ENCODE peak calls at places on chromosome 7, in seven cellular contexts. One of them, this sample, is unnamed. For H3K4me1, the result is how much of the 10 kb centered on the place peaks cover.

GRCh38 chr7:47347986-47348385 is 233.9 kb downstream of the TNS3 start:
- DNase-seq in transverse colon: peak
- DNase-seq in astrocyte: no peak
- DNase-seq in fibroblast of lung: no peak
- DNase-seq in sigmoid colon: no peak
- DNase-seq in CD8-positive, alpha-beta memory T cell: no peak
- DNase-seq in cardiac muscle cell: no peak
- DNase-seq in this sample: no peak

GRCh38 chr7:462173-463103 is 57.2 kb downstream of the PDGFA start:
- DNase-seq in transverse colon: no peak
- DNase-seq in CD8-positive, alpha-beta memory T cell: no peak
- DNase-seq in fibroblast of lung: no peak
- DNase-seq in sigmoid colon: peak
- DNase-seq in cardiac muscle cell: no peak
- DNase-seq in astrocyte: no peak
- DNase-seq in this sample: peak

GRCh38 chr7:141045842-141046630 is 27.8 kb upstream of the TMEM178B start:
- DNase-seq in CD8-positive, alpha-beta memory T cell: no peak
- DNase-seq in sigmoid colon: no peak
- DNase-seq in transverse colon: no peak
- DNase-seq in astrocyte: peak
- DNase-seq in fibroblast of lung: no peak
- DNase-seq in cardiac muscle cell: no peak
- DNase-seq in this sample: no peak

GRCh38 chr7:107043916-107044346 is 574 bp upstream of the PRKAR2B start:
- DNase-seq in fibroblast of lung: peak
- DNase-seq in astrocyte: peak
- DNase-seq in sigmoid colon: no peak
- DNase-seq in CD8-positive, alpha-beta memory T cell: no peak
- DNase-seq in transverse colon: no peak
- DNase-seq in cardiac muscle cell: no peak
- DNase-seq in this sample: no peak

GRCh38 chr7:138814806-138815332 is 16.9 kb upstream of the ATP6V0A4 start:
- DNase-seq in transverse colon: no peak
- DNase-seq in CD8-positive, alpha-beta memory T cell: no peak
- DNase-seq in cardiac muscle cell: no peak
- DNase-seq in fibroblast of lung: no peak
- DNase-seq in sigmoid colon: no peak
- DNase-seq in astrocyte: no peak
- DNase-seq in this sample: no peak

GRCh38 chr7:3537210-3537875 is 236.3 kb downstream of the SDK1 start:
- DNase-seq in CD8-positive, alpha-beta memory T cell: no peak
- DNase-seq in astrocyte: peak
- DNase-seq in cardiac muscle cell: peak
- DNase-seq in transverse colon: no peak
- DNase-seq in sigmoid colon: no peak
- DNase-seq in fibroblast of lung: peak
- DNase-seq in this sample: no peak

GRCh38 chr7:65509368-65510186 is 135.9 kb downstream of the ZNF92 start:
- DNase-seq in CD8-positive, alpha-beta memory T cell: peak
- DNase-seq in sigmoid colon: peak
- DNase-seq in astrocyte: no peak
- DNase-seq in fibroblast of lung: no peak
- DNase-seq in cardiac muscle cell: peak
- DNase-seq in transverse colon: no peak
- DNase-seq in this sample: peak

GRCh38 chr7:55641273-55641691 is 69.0 kb upstream of the VOPP1 start:
- DNase-seq in cardiac muscle cell: peak
- DNase-seq in fibroblast of lung: peak
- DNase-seq in sigmoid colon: peak
- DNase-seq in transverse colon: peak
- DNase-seq in CD8-positive, alpha-beta memory T cell: peak
- DNase-seq in astrocyte: peak
- DNase-seq in this sample: no peak

GRCh38 chr7:24882989-24883631 is 96.9 kb downstream of the OSBPL3 start:
- DNase-seq in transverse colon: no peak
- DNase-seq in sigmoid colon: peak
- DNase-seq in astrocyte: peak
- DNase-seq in fibroblast of lung: peak
- DNase-seq in cardiac muscle cell: no peak
- DNase-seq in CD8-positive, alpha-beta memory T cell: no peak
- DNase-seq in this sample: no peak

GRCh38 chr7:96314402-96315108 is 7.3 kb downstream of the SLC25A13 start:
- DNase-seq in astrocyte: no peak
- DNase-seq in cardiac muscle cell: no peak
- DNase-seq in CD8-positive, alpha-beta memory T cell: no peak
- DNase-seq in fibroblast of lung: no peak
- DNase-seq in transverse colon: no peak
- DNase-seq in sigmoid colon: no peak
- DNase-seq in this sample: no peak

GRCh38 chr7:28700790-28701203 is 257.3 kb downstream of the TRIL start:
- DNase-seq in astrocyte: peak
- DNase-seq in sigmoid colon: no peak
- DNase-seq in cardiac muscle cell: peak
- DNase-seq in transverse colon: no peak
- DNase-seq in CD8-positive, alpha-beta memory T cell: no peak
- DNase-seq in fibroblast of lung: no peak
- DNase-seq in this sample: no peak

GRCh38 chr7:99469381-99470065 is 3.2 kb upstream of the ZNF789 start:
- DNase-seq in fibroblast of lung: no peak
- DNase-seq in cardiac muscle cell: no peak
- DNase-seq in transverse colon: no peak
- DNase-seq in astrocyte: no peak
- DNase-seq in CD8-positive, alpha-beta memory T cell: no peak
- DNase-seq in sigmoid colon: no peak
- DNase-seq in this sample: no peak

GRCh38 chr7:155836216-155837125 is 24.2 kb upstream of the SHH start:
- DNase-seq in fibroblast of lung: no peak
- DNase-seq in transverse colon: no peak
- DNase-seq in cardiac muscle cell: no peak
- DNase-seq in CD8-positive, alpha-beta memory T cell: no peak
- DNase-seq in sigmoid colon: peak
- DNase-seq in astrocyte: no peak
- DNase-seq in this sample: no peak

GRCh38 chr7:100867040-100867795 is at the start of gene TRIP6:
- DNase-seq in astrocyte: peak
- DNase-seq in CD8-positive, alpha-beta memory T cell: peak
- DNase-seq in cardiac muscle cell: peak
- DNase-seq in transverse colon: peak
- DNase-seq in fibroblast of lung: peak
- DNase-seq in sigmoid colon: peak
- DNase-seq in this sample: peak

GRCh38 chr7:2687881-2688318 is at the start of gene AMZ1:
- DNase-seq in transverse colon: no peak
- DNase-seq in astrocyte: no peak
- DNase-seq in fibroblast of lung: no peak
- DNase-seq in CD8-positive, alpha-beta memory T cell: no peak
- DNase-seq in sigmoid colon: no peak
- DNase-seq in cardiac muscle cell: no peak
- DNase-seq in this sample: peak

GRCh38 chr7:7110706-7111105 is 71.6 kb upstream of the C1GALT1 start:
- DNase-seq in astrocyte: no peak
- DNase-seq in sigmoid colon: no peak
- DNase-seq in fibroblast of lung: no peak
- DNase-seq in CD8-positive, alpha-beta memory T cell: no peak
- DNase-seq in transverse colon: no peak
- DNase-seq in cardiac muscle cell: no peak
- DNase-seq in this sample: no peak

GRCh38 chr7:111558948-111559347 is 3.3 kb downstream of the IMMP2L start:
- DNase-seq in transverse colon: no peak
- DNase-seq in astrocyte: no peak
- DNase-seq in cardiac muscle cell: no peak
- DNase-seq in CD8-positive, alpha-beta memory T cell: no peak
- DNase-seq in fibroblast of lung: peak
- DNase-seq in sigmoid colon: no peak
- DNase-seq in this sample: no peak

GRCh38 chr7:122299624-122299934 is 5.0 kb downstream of the FEZF1 start:
- DNase-seq in cardiac muscle cell: no peak
- DNase-seq in sigmoid colon: no peak
- DNase-seq in transverse colon: no peak
- DNase-seq in fibroblast of lung: no peak
- DNase-seq in astrocyte: no peak
- DNase-seq in CD8-positive, alpha-beta memory T cell: no peak
- DNase-seq in this sample: no peak

GRCh38 chr7:39212881-39213280 is 235.2 kb downstream of the POU6F2 start:
- DNase-seq in sigmoid colon: no peak
- DNase-seq in fibroblast of lung: no peak
- DNase-seq in cardiac muscle cell: no peak
- DNase-seq in astrocyte: no peak
- DNase-seq in transverse colon: no peak
- DNase-seq in CD8-positive, alpha-beta memory T cell: no peak
- DNase-seq in this sample: no peak

GRCh38 chr7:156493942-156494341 is 146.6 kb upstream of the RNF32 start:
- DNase-seq in fibroblast of lung: peak
- DNase-seq in CD8-positive, alpha-beta memory T cell: no peak
- DNase-seq in astrocyte: peak
- DNase-seq in transverse colon: no peak
- DNase-seq in sigmoid colon: no peak
- DNase-seq in cardiac muscle cell: no peak
- DNase-seq in this sample: no peak

GRCh38 chr7:57423768-57424167 is 26.2 kb upstream of the ZNF716 start:
- DNase-seq in CD8-positive, alpha-beta memory T cell: no peak
- DNase-seq in sigmoid colon: no peak
- DNase-seq in transverse colon: no peak
- DNase-seq in fibroblast of lung: no peak
- DNase-seq in cardiac muscle cell: no peak
- DNase-seq in astrocyte: no peak
- DNase-seq in this sample: no peak

GRCh38 chr7:127755529-127755928 is 103.5 kb downstream of the SND1 start:
- DNase-seq in fibroblast of lung: no peak
- DNase-seq in transverse colon: no peak
- DNase-seq in astrocyte: no peak
- DNase-seq in sigmoid colon: no peak
- DNase-seq in CD8-positive, alpha-beta memory T cell: no peak
- DNase-seq in cardiac muscle cell: no peak
- DNase-seq in this sample: no peak
- H3K4me1 ChIP-seq in fibroblast of lung: under half
- H3K4me1 ChIP-seq in transverse colon: under half
- H3K4me1 ChIP-seq in astrocyte: under half
- H3K4me1 ChIP-seq in sigmoid colon: under half
- H3K4me1 ChIP-seq in CD8-positive, alpha-beta memory T cell: under half
- H3K4me1 ChIP-seq in cardiac muscle cell: under half
- H3K4me1 ChIP-seq in this sample: under half

GRCh38 chr7:142806957-142807356 is 36.2 kb downstream of the PRSS2 start:
- DNase-seq in sigmoid colon: no peak
- DNase-seq in astrocyte: no peak
- DNase-seq in fibroblast of lung: no peak
- DNase-seq in cardiac muscle cell: no peak
- DNase-seq in transverse colon: no peak
- DNase-seq in CD8-positive, alpha-beta memory T cell: no peak
- DNase-seq in this sample: no peak

GRCh38 chr7:142807855-142808460 is 37.2 kb downstream of the PRSS2 start:
- DNase-seq in astrocyte: peak
- DNase-seq in transverse colon: no peak
- DNase-seq in fibroblast of lung: no peak
- DNase-seq in CD8-positive, alpha-beta memory T cell: peak
- DNase-seq in cardiac muscle cell: no peak
- DNase-seq in sigmoid colon: no peak
- DNase-seq in this sample: no peak

GRCh38 chr7:142809671-142810070 is 38.9 kb downstream of the PRSS2 start:
- DNase-seq in fibroblast of lung: no peak
- DNase-seq in cardiac muscle cell: no peak
- DNase-seq in astrocyte: no peak
- DNase-seq in CD8-positive, alpha-beta memory T cell: no peak
- DNase-seq in sigmoid colon: no peak
- DNase-seq in transverse colon: no peak
- DNase-seq in this sample: no peak

GRCh38 chr7:142808802-142809583 is 38.2 kb downstream of the PRSS2 start:
- DNase-seq in transverse colon: peak
- DNase-seq in fibroblast of lung: no peak
- DNase-seq in cardiac muscle cell: no peak
- DNase-seq in CD8-positive, alpha-beta memory T cell: peak
- DNase-seq in sigmoid colon: no peak
- DNase-seq in astrocyte: peak
- DNase-seq in this sample: peak

GRCh38 chr7:142808461-142808801 is 37.7 kb downstream of the PRSS2 start:
- DNase-seq in transverse colon: no peak
- DNase-seq in fibroblast of lung: no peak
- DNase-seq in CD8-positive, alpha-beta memory T cell: no peak
- DNase-seq in cardiac muscle cell: no peak
- DNase-seq in astrocyte: no peak
- DNase-seq in sigmoid colon: no peak
- DNase-seq in this sample: no peak
- H3K4me3 ChIP-seq in transverse colon: no peak
- H3K4me3 ChIP-seq in fibroblast of lung: no peak
- H3K4me3 ChIP-seq in CD8-positive, alpha-beta memory T cell: peak
- H3K4me3 ChIP-seq in cardiac muscle cell: no peak
- H3K4me3 ChIP-seq in astrocyte: no peak
- H3K4me3 ChIP-seq in sigmoid colon: no peak
- H3K4me3 ChIP-seq in this sample: no peak

DNA sequence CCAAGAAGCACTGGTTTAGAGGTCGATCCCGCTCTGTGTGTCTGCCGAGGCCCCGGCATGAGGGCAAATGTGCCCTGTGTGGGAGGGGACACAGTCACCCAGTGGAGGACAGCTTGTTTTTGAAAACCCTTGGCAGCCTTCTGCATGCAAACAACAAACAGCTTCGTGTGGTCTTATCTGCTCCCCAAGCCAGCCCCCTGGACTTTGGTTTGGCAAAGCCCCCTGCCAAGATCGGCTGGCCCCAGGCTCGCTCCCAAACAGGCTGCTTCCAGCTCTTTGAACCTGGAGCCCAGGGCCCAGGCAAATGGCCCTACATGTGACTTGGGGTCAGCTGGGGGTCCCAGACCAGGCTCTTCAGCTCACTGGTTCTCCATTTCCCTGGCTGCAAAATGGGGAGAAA is 2.9 kb downstream of the ELN start:
- DNase-seq in astrocyte: no peak
- DNase-seq in cardiac muscle cell: no peak
- DNase-seq in CD8-positive, alpha-beta memory T cell: no peak
- DNase-seq in fibroblast of lung: no peak
- DNase-seq in sigmoid colon: no peak
- DNase-seq in transverse colon: no peak
- DNase-seq in this sample: no peak
- H3K4me1 ChIP-seq in astrocyte: under half
- H3K4me1 ChIP-seq in cardiac muscle cell: under half
- H3K4me1 ChIP-seq in CD8-positive, alpha-beta memory T cell: under half
- H3K4me1 ChIP-seq in fibroblast of lung: under half
- H3K4me1 ChIP-seq in sigmoid colon: under half
- H3K4me1 ChIP-seq in transverse colon: half or more
- H3K4me1 ChIP-seq in this sample: under half

DNA sequence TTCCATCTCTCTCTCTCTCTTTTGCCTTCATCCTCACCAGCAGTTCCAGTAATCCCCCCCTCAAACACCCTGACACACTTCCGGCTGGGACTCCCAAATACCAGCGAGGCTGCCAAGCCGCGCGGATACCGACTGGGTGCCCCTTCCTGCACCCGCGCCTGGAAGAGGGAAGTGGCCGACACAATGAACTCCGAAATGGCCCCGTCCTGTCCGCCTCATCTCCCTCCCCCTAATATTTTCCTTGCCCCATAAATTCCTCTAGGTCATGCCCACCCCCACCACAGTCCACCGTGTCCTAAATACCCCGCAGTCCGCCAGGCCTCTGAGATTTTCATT is 1.8 kb upstream of the HOXA9 start:
- DNase-seq in fibroblast of lung: no peak
- DNase-seq in sigmoid colon: peak
- DNase-seq in CD8-positive, alpha-beta memory T cell: no peak
- DNase-seq in transverse colon: no peak
- DNase-seq in cardiac muscle cell: no peak
- DNase-seq in astrocyte: no peak
- DNase-seq in this sample: peak
- H3K4me3 ChIP-seq in fibroblast of lung: no peak
- H3K4me3 ChIP-seq in sigmoid colon: peak
- H3K4me3 ChIP-seq in CD8-positive, alpha-beta memory T cell: no peak
- H3K4me3 ChIP-seq in transverse colon: peak
- H3K4me3 ChIP-seq in cardiac muscle cell: no peak
- H3K4me3 ChIP-seq in astrocyte: no peak
- H3K4me3 ChIP-seq in this sample: peak

This sample was measured in kidney.